ENCODE peak calls at places on chromosome 5, in six cellular contexts. L, Z, W, M, K and O are unnamed samples.

GRCh38 chr5:14806452-14806851 is 65.1 kb downstream of the ANKH start:
- DNase-seq in L (no peak), M (no peak), W (no peak), K (peak; percentile 60), Z (no peak), O (no peak)

GRCh38 chr5:100444961-100445360 is 90.2 kb upstream of the FAM174A start:
- DNase-seq in W (no peak), K (no peak), L (no peak), Z (no peak), M (no peak), O (no peak)

GRCh38 chr5:72693001-72693442 is 123.4 kb upstream of the TNPO1 start:
- DNase-seq in W (no peak), M (no peak), Z (no peak), K (no peak), L (peak; percentile 5), O (no peak)

GRCh38 chr5:109689740-109690455 is at the start of gene MAN2A1:
- DNase-seq in L (peak; percentile 24), W (peak; percentile 56), M (peak; percentile 83), Z (peak; percentile 60), K (peak; percentile 84), O (peak; percentile 77)

GRCh38 chr5:112228672-112229071 is 190.4 kb downstream of the EPB41L4A start:
- DNase-seq in L (no peak), W (peak; percentile 66), Z (peak; percentile 47), M (no peak), K (peak; percentile 43), O (peak; percentile 74)

GRCh38 chr5:59767753-59768159 is 125.8 kb downstream of the PDE4D start:
- DNase-seq in M (no peak), W (no peak), L (no peak), Z (no peak), K (no peak), O (no peak)

GRCh38 chr5:66307647-66308257 is 163.7 kb downstream of the SREK1 start:
- DNase-seq in M (peak; percentile 41), Z (peak; percentile 84), K (peak; percentile 60), W (peak; percentile 58), L (peak; percentile 34), O (peak; percentile 71)

GRCh38 chr5:56207537-56207936 is 25.6 kb downstream of the ANKRD55 start:
- DNase-seq in W (no peak), L (no peak), M (no peak), Z (no peak), K (no peak), O (no peak)

GRCh38 chr5:98443916-98444315 is 329.5 kb upstream of the RGMB start:
- DNase-seq in L (no peak), K (no peak), W (no peak), Z (no peak), M (no peak), O (no peak)

GRCh38 chr5:44332360-44332971 is 56.8 kb downstream of the FGF10 start:
- DNase-seq in M (no peak), K (peak; percentile 8), L (peak; percentile 16), Z (peak; percentile 94), W (peak; percentile 13), O (peak; percentile 66)

GRCh38 chr5:11269515-11269914 is 508.5 kb upstream of the DAP start:
- DNase-seq in Z (no peak), W (no peak), K (no peak), M (no peak), L (no peak), O (no peak)

GRCh38 chr5:143418140-143418866 is 14.8 kb upstream of the NR3C1 start:
- DNase-seq in Z (no peak), K (no peak), W (no peak), M (no peak), L (no peak), O (no peak)

GRCh38 chr5:136106351-136106750 is 26.3 kb upstream of the SMAD5 start:
- DNase-seq in Z (no peak), L (no peak), W (no peak), K (no peak), M (no peak), O (no peak)

GRCh38 chr5:102722930-102723329 is 32.2 kb upstream of the PAM start:
- DNase-seq in K (peak; percentile 21), Z (no peak), L (no peak), M (no peak), W (peak; percentile 25), O (no peak)

GRCh38 chr5:135488727-135489465 is 36.7 kb upstream of the TIFAB start:
- DNase-seq in W (peak; percentile 84), M (no peak), K (peak; percentile 93), Z (peak; percentile 94), L (peak; percentile 75), O (peak; percentile 88)